ENCODE peak calls at places on chromosomes 16 and 17, in seven cellular contexts. Q is nephron progenitor cell; I is colonic mucosa; M is HT-29; C is M059J; O is GM04504; J is activated naive CD4-positive, alpha-beta T cell. U is an unnamed sample.

GRCh38 chr17:50707296-50708049 is at the start of gene ANKRD40:
- DNase-seq in Q (peak; percentile 80), I (peak; percentile 92), M (peak; percentile 94), C (peak; percentile 90), O (peak; percentile 90), J (peak; percentile 85), U (peak; percentile 86)

GRCh38 chr17:71505981-71506380 is 614.8 kb upstream of the SOX9 start:
- DNase-seq in Q (no peak), I (no peak), M (no peak), C (no peak), O (no peak), J (no peak), U (no peak)

GRCh38 chr16:31568577-31569359 is 41.1 kb downstream of the AHSP start:
- DNase-seq in Q (peak; percentile 8), I (peak; percentile 20), M (no peak), C (no peak), O (no peak), J (no peak), U (peak; percentile 76)

GRCh38 chr16:9859706-9860105 is 322.5 kb downstream of the GRIN2A start:
- DNase-seq in Q (no peak), I (no peak), M (no peak), C (no peak), O (no peak), J (no peak), U (no peak)

GRCh38 chr17:40750391-40750790 is 4.7 kb downstream of the KRT25 start:
- DNase-seq in Q (no peak), I (no peak), M (no peak), C (no peak), O (no peak), J (no peak), U (no peak)

GRCh38 chr17:7674934-7675333 is 12.4 kb downstream of the TP53 start:
- DNase-seq in Q (no peak), I (no peak), M (no peak), C (no peak), O (no peak), J (no peak), U (no peak)

GRCh38 chr17:69654981-69655581 is 240.6 kb downstream of the MAP2K6 start:
- DNase-seq in Q (no peak), I (no peak), M (no peak), C (peak; percentile 85), O (peak; percentile 55), J (no peak), U (no peak)

GRCh38 chr16:70685938-70686375 is at the start of gene MTSS2:
- DNase-seq in Q (peak; percentile 95), I (peak; percentile 66), M (peak; percentile 74), C (peak; percentile 86), O (peak; percentile 82), J (no peak), U (peak; percentile 92)

GRCh38 chr17:47305302-47305923 is 18.3 kb upstream of the EFCAB13 start:
- DNase-seq in Q (no peak), I (no peak), M (no peak), C (peak; percentile 97), O (peak; percentile 82), J (no peak), U (no peak)

GRCh38 chr17:4566785-4567184 is 6.4 kb upstream of the GGT6 start:
- DNase-seq in Q (peak; percentile 76), I (peak; percentile 78), M (peak; percentile 71), C (peak; percentile 60), O (no peak), J (no peak), U (peak; percentile 94)

GRCh38 chr16:27972500-27972899 is 91.0 kb downstream of the GSG1L start:
- DNase-seq in Q (peak; percentile 30), I (peak; percentile 19), M (peak; percentile 64), C (peak; percentile 42), O (no peak), J (no peak), U (peak; percentile 82)

GRCh38 chr16:30148101-30148500 is 25.1 kb upstream of the MAPK3 start:
- DNase-seq in Q (no peak), I (no peak), M (no peak), C (no peak), O (no peak), J (no peak), U (no peak)

GRCh38 chr16:58605562-58605961 is 24.1 kb downstream of the CNOT1 start:
- DNase-seq in Q (no peak), I (no peak), M (no peak), C (no peak), O (no peak), J (no peak), U (no peak)

GRCh38 chr17:56756536-56756935 is 77.2 kb downstream of the C17orf67 start:
- DNase-seq in Q (no peak), I (no peak), M (no peak), C (peak; percentile 91), O (peak; percentile 87), J (no peak), U (no peak)

GRCh38 chr16:51960931-51961330 is 586.0 kb downstream of the TOX3 start:
- DNase-seq in Q (no peak), I (no peak), M (no peak), C (no peak), O (no peak), J (no peak), U (no peak)